ENCODE peak calls at places on chromosomes 7 and 10, in six cellular contexts. One of them, this sample, is unnamed. For H3K27me3 and H3K4me1, the result is how much of the 10 kb centered on the place peaks cover.

GRCh38 chr10:6339891-6340290 is 137.2 kb downstream of the PFKFB3 start:
- DNase-seq in body of pancreas: no peak
- DNase-seq in naive thymus-derived CD4-positive, alpha-beta T cell: no peak
- DNase-seq in aorta: no peak
- DNase-seq in HCT116: no peak
- DNase-seq in neural progenitor cell: no peak
- DNase-seq in this sample: no peak

GRCh38 chr7:71389976-71390375 is 258.0 kb downstream of the GALNT17 start:
- DNase-seq in body of pancreas: no peak
- DNase-seq in naive thymus-derived CD4-positive, alpha-beta T cell: no peak
- DNase-seq in aorta: no peak
- DNase-seq in HCT116: no peak
- DNase-seq in neural progenitor cell: peak
- DNase-seq in this sample: no peak

GRCh38 chr10:12513775-12514663 is 164.7 kb downstream of the CAMK1D start:
- DNase-seq in body of pancreas: no peak
- DNase-seq in naive thymus-derived CD4-positive, alpha-beta T cell: no peak
- DNase-seq in aorta: no peak
- DNase-seq in HCT116: no peak
- DNase-seq in neural progenitor cell: no peak
- DNase-seq in this sample: no peak

GRCh38 chr10:77187376-77187999 is 450.1 kb downstream of the KCNMA1 start:
- DNase-seq in body of pancreas: no peak
- DNase-seq in naive thymus-derived CD4-positive, alpha-beta T cell: no peak
- DNase-seq in aorta: no peak
- DNase-seq in HCT116: no peak
- DNase-seq in neural progenitor cell: no peak
- DNase-seq in this sample: no peak

GRCh38 chr10:24718031-24718855 is 5.4 kb downstream of the ARHGAP21 start:
- DNase-seq in body of pancreas: no peak
- DNase-seq in naive thymus-derived CD4-positive, alpha-beta T cell: no peak
- DNase-seq in aorta: no peak
- DNase-seq in HCT116: no peak
- DNase-seq in neural progenitor cell: no peak
- DNase-seq in this sample: peak

GRCh38 chr10:14137391-14137790 is 193.3 kb downstream of the FRMD4A start:
- DNase-seq in body of pancreas: no peak
- DNase-seq in naive thymus-derived CD4-positive, alpha-beta T cell: no peak
- DNase-seq in aorta: no peak
- DNase-seq in HCT116: no peak
- DNase-seq in neural progenitor cell: no peak
- DNase-seq in this sample: no peak

GRCh38 chr10:112963835-112964234 is 13.8 kb downstream of the TCF7L2 start:
- DNase-seq in body of pancreas: no peak
- DNase-seq in naive thymus-derived CD4-positive, alpha-beta T cell: no peak
- DNase-seq in aorta: no peak
- DNase-seq in HCT116: no peak
- DNase-seq in neural progenitor cell: no peak
- DNase-seq in this sample: no peak

GRCh38 chr10:484925-485661 is 204.4 kb downstream of the DIP2C start:
- DNase-seq in body of pancreas: no peak
- DNase-seq in naive thymus-derived CD4-positive, alpha-beta T cell: peak
- DNase-seq in aorta: peak
- DNase-seq in HCT116: no peak
- DNase-seq in neural progenitor cell: no peak
- DNase-seq in this sample: peak

GRCh38 chr10:94232711-94233383 is 129.9 kb downstream of the NOC3L start:
- DNase-seq in body of pancreas: peak
- DNase-seq in naive thymus-derived CD4-positive, alpha-beta T cell: no peak
- DNase-seq in aorta: no peak
- DNase-seq in HCT116: no peak
- DNase-seq in neural progenitor cell: no peak
- DNase-seq in this sample: no peak

GRCh38 chr10:88270871-88271713 is 312.0 kb downstream of the RNLS start:
- DNase-seq in body of pancreas: peak
- DNase-seq in naive thymus-derived CD4-positive, alpha-beta T cell: peak
- DNase-seq in aorta: no peak
- DNase-seq in HCT116: no peak
- DNase-seq in neural progenitor cell: no peak
- DNase-seq in this sample: peak

GRCh38 chr10:24793648-24794379 is 70.1 kb upstream of the ARHGAP21 start:
- DNase-seq in body of pancreas: no peak
- DNase-seq in naive thymus-derived CD4-positive, alpha-beta T cell: no peak
- DNase-seq in aorta: no peak
- DNase-seq in HCT116: no peak
- DNase-seq in neural progenitor cell: no peak
- DNase-seq in this sample: peak

GRCh38 chr7:47143344-47143743 is 438.6 kb downstream of the TNS3 start:
- DNase-seq in body of pancreas: no peak
- DNase-seq in naive thymus-derived CD4-positive, alpha-beta T cell: no peak
- DNase-seq in aorta: no peak
- DNase-seq in HCT116: no peak
- DNase-seq in neural progenitor cell: no peak
- DNase-seq in this sample: peak

GRCh38 chr7:38615665-38616064 is 15.5 kb downstream of the AMPH start:
- DNase-seq in body of pancreas: no peak
- DNase-seq in naive thymus-derived CD4-positive, alpha-beta T cell: no peak
- DNase-seq in aorta: no peak
- DNase-seq in HCT116: no peak
- DNase-seq in neural progenitor cell: no peak
- DNase-seq in this sample: no peak

GRCh38 chr7:23472974-23473847 is 2.9 kb upstream of the IGF2BP3 start:
- DNase-seq in body of pancreas: no peak
- DNase-seq in naive thymus-derived CD4-positive, alpha-beta T cell: no peak
- DNase-seq in aorta: no peak
- DNase-seq in HCT116: no peak
- DNase-seq in neural progenitor cell: peak
- DNase-seq in this sample: no peak

GRCh38 chr7:116524609-116525297 is at the start of gene CAV1:
- DNase-seq in body of pancreas: peak
- DNase-seq in naive thymus-derived CD4-positive, alpha-beta T cell: peak
- DNase-seq in aorta: peak
- DNase-seq in HCT116: peak
- DNase-seq in neural progenitor cell: peak
- DNase-seq in this sample: peak

GRCh38 chr7:144784943-144785342 is 50.9 kb downstream of the TPK1 start:
- DNase-seq in body of pancreas: no peak
- DNase-seq in naive thymus-derived CD4-positive, alpha-beta T cell: no peak
- DNase-seq in aorta: no peak
- DNase-seq in HCT116: no peak
- DNase-seq in neural progenitor cell: no peak
- DNase-seq in this sample: no peak

GRCh38 chr7:66082083-66082482 is 6.5 kb downstream of the ASL start:
- DNase-seq in body of pancreas: no peak
- DNase-seq in naive thymus-derived CD4-positive, alpha-beta T cell: no peak
- DNase-seq in aorta: no peak
- DNase-seq in HCT116: no peak
- DNase-seq in neural progenitor cell: no peak
- DNase-seq in this sample: no peak

GRCh38 chr7:73622909-73623797 is 1.2 kb downstream of the MLXIPL start:
- DNase-seq in body of pancreas: peak
- DNase-seq in naive thymus-derived CD4-positive, alpha-beta T cell: no peak
- DNase-seq in aorta: peak
- DNase-seq in HCT116: no peak
- DNase-seq in neural progenitor cell: peak
- DNase-seq in this sample: peak

GRCh38 chr7:48033922-48034321 is 1.4 kb upstream of the C7orf57 start:
- DNase-seq in body of pancreas: no peak
- DNase-seq in naive thymus-derived CD4-positive, alpha-beta T cell: no peak
- DNase-seq in aorta: no peak
- DNase-seq in HCT116: no peak
- DNase-seq in neural progenitor cell: no peak
- DNase-seq in this sample: no peak

GRCh38 chr7:155470686-155471638 is 13.0 kb downstream of the EN2 start:
- DNase-seq in body of pancreas: no peak
- DNase-seq in naive thymus-derived CD4-positive, alpha-beta T cell: no peak
- DNase-seq in aorta: no peak
- DNase-seq in HCT116: no peak
- DNase-seq in neural progenitor cell: no peak
- DNase-seq in this sample: no peak

GRCh38 chr7:155471728-155472127 is 13.8 kb downstream of the EN2 start:
- DNase-seq in body of pancreas: no peak
- DNase-seq in naive thymus-derived CD4-positive, alpha-beta T cell: no peak
- DNase-seq in aorta: no peak
- DNase-seq in HCT116: no peak
- DNase-seq in neural progenitor cell: no peak
- DNase-seq in this sample: no peak

GRCh38 chr7:155469311-155470185 is 11.6 kb downstream of the EN2 start:
- DNase-seq in body of pancreas: no peak
- DNase-seq in naive thymus-derived CD4-positive, alpha-beta T cell: no peak
- DNase-seq in aorta: no peak
- DNase-seq in HCT116: no peak
- DNase-seq in neural progenitor cell: peak
- DNase-seq in this sample: no peak

GRCh38 chr7:155467846-155468821 is 10.2 kb downstream of the EN2 start:
- DNase-seq in body of pancreas: no peak
- DNase-seq in naive thymus-derived CD4-positive, alpha-beta T cell: no peak
- DNase-seq in aorta: peak
- DNase-seq in HCT116: no peak
- DNase-seq in neural progenitor cell: peak
- DNase-seq in this sample: no peak

DNA sequence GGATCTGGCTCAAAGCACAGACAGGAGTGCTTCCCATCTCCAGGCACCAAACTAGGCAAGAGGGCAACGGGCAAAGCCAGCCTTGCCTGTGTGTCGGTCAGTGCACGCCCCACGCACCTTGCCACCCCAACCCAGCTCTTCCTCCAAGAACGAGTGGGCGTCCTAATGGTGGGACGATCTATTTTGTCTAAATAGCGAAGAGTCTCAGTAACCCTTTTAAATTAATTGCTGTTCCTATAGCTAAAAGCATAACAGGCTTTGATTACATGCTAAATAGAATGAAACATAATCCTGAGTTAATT is 12.2 kb downstream of the EN2 start:
- DNase-seq in body of pancreas: no peak
- DNase-seq in naive thymus-derived CD4-positive, alpha-beta T cell: no peak
- DNase-seq in aorta: no peak
- DNase-seq in HCT116: no peak
- DNase-seq in neural progenitor cell: no peak
- DNase-seq in this sample: no peak
- H3K27me3 ChIP-seq in body of pancreas: under half
- H3K27me3 ChIP-seq in naive thymus-derived CD4-positive, alpha-beta T cell: under half
- H3K27me3 ChIP-seq in aorta: under half
- H3K27me3 ChIP-seq in HCT116: under half
- H3K27me3 ChIP-seq in neural progenitor cell: half or more
- H3K27me3 ChIP-seq in this sample: half or more

DNA sequence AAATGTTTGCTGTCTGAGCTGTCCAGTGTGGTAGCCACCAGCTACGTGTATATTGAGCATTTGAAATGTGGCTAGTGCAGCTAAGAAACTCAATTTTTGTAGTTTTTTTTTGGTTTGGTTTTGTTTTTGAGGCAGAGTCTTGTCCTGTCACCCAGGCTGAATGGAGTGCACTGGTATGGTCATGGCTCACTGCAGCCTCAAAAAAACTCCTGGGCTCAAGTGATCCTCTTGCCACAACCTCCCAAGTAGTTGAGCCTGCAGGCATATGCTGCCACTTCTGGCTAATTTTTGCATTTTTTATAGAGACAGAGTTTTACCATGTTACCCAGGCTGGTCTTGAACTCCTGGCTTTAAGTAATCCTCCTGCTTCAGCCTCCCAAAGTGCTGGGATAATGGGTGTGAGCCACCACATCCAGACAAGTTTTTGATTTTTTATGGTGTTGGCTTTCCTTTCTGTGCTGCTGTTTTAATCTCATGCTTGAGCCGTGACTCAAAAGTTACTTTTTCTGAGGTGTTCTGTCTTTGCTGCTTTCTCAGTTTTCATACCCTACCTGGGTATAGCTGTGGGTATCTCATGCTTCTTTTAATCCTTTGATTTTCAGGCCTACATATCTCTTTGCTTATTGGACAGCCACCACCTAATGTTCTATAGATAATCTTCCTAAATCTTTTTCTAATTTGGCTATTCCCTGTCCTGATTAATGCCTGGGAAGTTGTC is 16.0 kb downstream of the WAC start:
- DNase-seq in body of pancreas: no peak
- DNase-seq in naive thymus-derived CD4-positive, alpha-beta T cell: no peak
- DNase-seq in aorta: no peak
- DNase-seq in HCT116: no peak
- DNase-seq in neural progenitor cell: no peak
- DNase-seq in this sample: no peak
- H3K4me1 ChIP-seq in body of pancreas: half or more
- H3K4me1 ChIP-seq in naive thymus-derived CD4-positive, alpha-beta T cell: half or more
- H3K4me1 ChIP-seq in aorta: under half
- H3K4me1 ChIP-seq in HCT116: under half
- H3K4me1 ChIP-seq in neural progenitor cell: under half
- H3K4me1 ChIP-seq in this sample: under half

DNA sequence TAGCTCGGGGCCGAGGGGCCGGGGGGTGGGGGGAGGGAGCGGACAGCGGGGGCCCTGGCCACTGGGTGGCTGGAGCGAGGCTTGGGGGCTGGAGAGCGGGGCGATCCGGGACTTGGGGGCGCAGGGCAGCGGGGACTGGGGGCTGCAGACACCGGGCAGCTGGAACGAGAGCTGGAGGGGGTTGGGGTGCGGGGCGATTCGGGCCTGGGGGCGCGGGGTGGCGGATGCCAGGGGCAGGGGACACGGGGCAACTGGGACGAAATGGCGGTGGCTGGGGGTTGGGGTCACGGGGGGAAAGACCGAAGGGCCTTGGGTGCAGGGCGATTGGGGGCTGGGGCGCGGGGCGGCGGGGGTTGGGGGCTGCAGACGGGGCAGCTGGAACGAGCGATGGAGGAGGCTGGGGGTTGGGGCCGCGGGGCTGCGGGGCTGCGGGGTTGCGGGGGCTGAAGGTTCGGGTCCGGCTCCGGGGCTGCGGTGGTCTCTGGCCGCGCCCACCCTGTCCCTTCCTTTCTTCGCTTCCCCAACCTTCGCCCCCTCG is 590 bp downstream of the COL26A1 start:
- DNase-seq in body of pancreas: no peak
- DNase-seq in naive thymus-derived CD4-positive, alpha-beta T cell: no peak
- DNase-seq in aorta: peak
- DNase-seq in HCT116: no peak
- DNase-seq in neural progenitor cell: no peak
- DNase-seq in this sample: no peak
- H3K27me3 ChIP-seq in body of pancreas: under half
- H3K27me3 ChIP-seq in naive thymus-derived CD4-positive, alpha-beta T cell: under half
- H3K27me3 ChIP-seq in aorta: under half
- H3K27me3 ChIP-seq in HCT116: under half
- H3K27me3 ChIP-seq in neural progenitor cell: under half
- H3K27me3 ChIP-seq in this sample: under half

GRCh38 chr7:55078465-55079372 is 59.9 kb downstream of the EGFR start:
- DNase-seq in body of pancreas: no peak
- DNase-seq in naive thymus-derived CD4-positive, alpha-beta T cell: no peak
- DNase-seq in aorta: no peak
- DNase-seq in HCT116: no peak
- DNase-seq in neural progenitor cell: peak
- DNase-seq in this sample: no peak

GRCh38 chr7:55073051-55073511 is 54.3 kb downstream of the EGFR start:
- DNase-seq in body of pancreas: no peak
- DNase-seq in naive thymus-derived CD4-positive, alpha-beta T cell: no peak
- DNase-seq in aorta: no peak
- DNase-seq in HCT116: no peak
- DNase-seq in neural progenitor cell: no peak
- DNase-seq in this sample: peak

GRCh38 chr7:55074008-55074499 is 55.2 kb downstream of the EGFR start:
- DNase-seq in body of pancreas: peak
- DNase-seq in naive thymus-derived CD4-positive, alpha-beta T cell: no peak
- DNase-seq in aorta: no peak
- DNase-seq in HCT116: peak
- DNase-seq in neural progenitor cell: no peak
- DNase-seq in this sample: peak

GRCh38 chr7:55077581-55078410 is 59.0 kb downstream of the EGFR start:
- DNase-seq in body of pancreas: peak
- DNase-seq in naive thymus-derived CD4-positive, alpha-beta T cell: no peak
- DNase-seq in aorta: no peak
- DNase-seq in HCT116: no peak
- DNase-seq in neural progenitor cell: no peak
- DNase-seq in this sample: no peak

GRCh38 chr7:55075464-55075971 is 56.7 kb downstream of the EGFR start:
- DNase-seq in body of pancreas: peak
- DNase-seq in naive thymus-derived CD4-positive, alpha-beta T cell: no peak
- DNase-seq in aorta: no peak
- DNase-seq in HCT116: no peak
- DNase-seq in neural progenitor cell: no peak
- DNase-seq in this sample: peak
- H3K4me1 ChIP-seq in body of pancreas: half or more
- H3K4me1 ChIP-seq in naive thymus-derived CD4-positive, alpha-beta T cell: under half
- H3K4me1 ChIP-seq in aorta: under half
- H3K4me1 ChIP-seq in HCT116: half or more
- H3K4me1 ChIP-seq in neural progenitor cell: under half
- H3K4me1 ChIP-seq in this sample: half or more